ENCODE peak calls at places on chromosomes 6 and 20, in seven cellular contexts. T, S, U, X, B, R and L are unnamed samples.

GRCh38 chr20:57434390-57434700 is 43.1 kb downstream of the RBM38 start:
- DNase-seq in T (peak; percentile 85), S (no peak), U (no peak), X (peak; percentile 36), B (no peak), R (no peak), L (no peak)

GRCh38 chr6:10598084-10598960 is 77.2 kb downstream of the GCNT2 start:
- DNase-seq in T (no peak), S (no peak), U (no peak), X (no peak), B (no peak), R (no peak), L (no peak)

GRCh38 chr6:150336299-150336698 is 32.5 kb upstream of the IYD start:
- DNase-seq in T (no peak), S (no peak), U (no peak), X (peak; percentile 45), B (no peak), R (no peak), L (no peak)

GRCh38 chr20:37521091-37521771 is at the start of gene NNAT:
- DNase-seq in T (no peak), S (no peak), U (no peak), X (no peak), B (no peak), R (peak; percentile 17), L (no peak)

GRCh38 chr6:35640017-35640664 is 48.6 kb downstream of the FKBP5 start:
- DNase-seq in T (no peak), S (no peak), U (no peak), X (no peak), B (no peak), R (no peak), L (no peak)

GRCh38 chr6:136309729-136310311 is 20.2 kb upstream of the BCLAF1 start:
- DNase-seq in T (no peak), S (no peak), U (no peak), X (no peak), B (no peak), R (no peak), L (no peak)

GRCh38 chr6:144321839-144322591 is 36.9 kb downstream of the UTRN start:
- DNase-seq in T (no peak), S (no peak), U (no peak), X (peak; percentile 20), B (no peak), R (no peak), L (no peak)

GRCh38 chr6:118663993-118664985 is 12.9 kb upstream of the CEP85L start:
- DNase-seq in T (no peak), S (no peak), U (no peak), X (no peak), B (no peak), R (no peak), L (no peak)

GRCh38 chr20:41136336-41136694 is 1.0 kb upstream of the PLCG1 start:
- DNase-seq in T (no peak), S (no peak), U (no peak), X (no peak), B (no peak), R (no peak), L (no peak)

GRCh38 chr6:5471637-5472430 is 210.5 kb downstream of the FARS2 start:
- DNase-seq in T (no peak), S (no peak), U (no peak), X (peak; percentile 95), B (no peak), R (no peak), L (no peak)

GRCh38 chr6:135319819-135320218 is 138.7 kb downstream of the MYB start:
- DNase-seq in T (no peak), S (no peak), U (no peak), X (no peak), B (no peak), R (no peak), L (no peak)

GRCh38 chr20:51385941-51386530 is 156.5 kb downstream of the NFATC2 start:
- DNase-seq in T (peak; percentile 74), S (no peak), U (peak; percentile 32), X (peak; percentile 66), B (peak; percentile 39), R (peak; percentile 62), L (peak; percentile 18)

GRCh38 chr20:32672982-32673727 is 586 bp downstream of the C20orf203 start:
- DNase-seq in T (peak; percentile 87), S (no peak), U (no peak), X (no peak), B (no peak), R (no peak), L (no peak)

GRCh38 chr6:125858427-125859320 is 67.9 kb downstream of the NCOA7 start:
- DNase-seq in T (no peak), S (no peak), U (no peak), X (peak; percentile 83), B (peak; percentile 18), R (peak; percentile 76), L (no peak)

GRCh38 chr6:108896111-108896661 is 48.0 kb downstream of the ARMC2 start:
- DNase-seq in T (no peak), S (no peak), U (no peak), X (no peak), B (no peak), R (peak; percentile 94), L (no peak)

GRCh38 chr6:36223706-36224105 is 27.2 kb downstream of the BRPF3 start:
- DNase-seq in T (no peak), S (no peak), U (no peak), X (no peak), B (no peak), R (peak; percentile 22), L (no peak)

GRCh38 chr6:43247115-43247999 is 4.1 kb downstream of the TTBK1 start:
- DNase-seq in T (peak; percentile 97), S (peak; percentile 78), U (peak; percentile 84), X (peak; percentile 94), B (no peak), R (peak; percentile 52), L (peak; percentile 67)

GRCh38 chr6:155330922-155331321 is 16.6 kb upstream of the TFB1M start:
- DNase-seq in T (no peak), S (no peak), U (no peak), X (no peak), B (no peak), R (no peak), L (no peak)

GRCh38 chr6:144721232-144721631 is 436.1 kb downstream of the UTRN start:
- DNase-seq in T (no peak), S (no peak), U (no peak), X (no peak), B (no peak), R (no peak), L (no peak)

GRCh38 chr20:47204746-47205122 is 151.8 kb downstream of the ZMYND8 start:
- DNase-seq in T (peak; percentile 6), S (no peak), U (no peak), X (no peak), B (no peak), R (no peak), L (no peak)

GRCh38 chr20:47730744-47731143 is 54.5 kb downstream of the SULF2 start:
- DNase-seq in T (no peak), S (no peak), U (no peak), X (no peak), B (no peak), R (no peak), L (no peak)

GRCh38 chr6:34021839-34022190 is 124.1 kb downstream of the GRM4 start:
- DNase-seq in T (no peak), S (no peak), U (no peak), X (no peak), B (no peak), R (no peak), L (no peak)

GRCh38 chr6:74940211-74940610 is 265.6 kb downstream of the COL12A1 start:
- DNase-seq in T (no peak), S (no peak), U (no peak), X (no peak), B (no peak), R (no peak), L (no peak)

GRCh38 chr6:33323623-33323948 is 6.0 kb upstream of the ZBTB22 start:
- DNase-seq in T (peak; percentile 87), S (no peak), U (no peak), X (no peak), B (no peak), R (no peak), L (no peak)

GRCh38 chr6:53557005-53557715 is 12.3 kb upstream of the GCLC start:
- DNase-seq in T (no peak), S (no peak), U (no peak), X (no peak), B (no peak), R (no peak), L (no peak)
- H3K9me3 ChIP-seq in T (no peaks in the 10 kb centered on the region), S (peaks cover 18% of the 10 kb centered on the region), U (no peaks in the 10 kb centered on the region), X (peaks cover 43% of the 10 kb centered on the region), B (peaks cover 40% of the 10 kb centered on the region), R (no peaks in the 10 kb centered on the region), L (no peaks in the 10 kb centered on the region)

DNA sequence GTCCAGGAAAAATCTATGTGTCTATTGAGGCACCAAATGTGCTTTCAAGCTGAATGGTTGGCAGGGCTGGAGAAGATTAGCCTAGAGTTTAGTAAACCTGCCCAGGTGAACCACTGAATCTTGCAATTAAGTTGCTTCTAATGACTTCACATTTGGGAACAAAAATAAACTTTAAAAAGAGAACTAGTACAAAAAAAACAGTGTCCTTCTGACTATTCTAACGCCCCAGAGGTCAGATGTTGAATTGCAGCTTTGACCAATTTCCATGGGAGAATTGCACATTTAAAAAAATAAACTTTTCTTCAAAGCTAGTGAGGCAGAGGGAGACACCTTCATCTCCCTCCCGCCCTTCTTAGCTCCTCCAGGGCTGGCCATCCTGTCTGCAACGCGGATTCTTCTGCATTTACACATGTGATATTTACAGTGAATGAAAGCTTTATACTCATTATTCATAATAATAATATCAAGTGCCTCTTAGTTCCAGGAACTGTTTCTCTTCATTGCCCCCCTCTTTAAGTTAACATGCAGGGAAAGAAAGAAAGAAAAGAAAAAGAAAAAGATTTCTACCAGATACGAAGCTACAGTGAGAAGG is 270.2 kb downstream of the SMOC2 start:
- DNase-seq in T (no peak), S (no peak), U (no peak), X (no peak), B (no peak), R (peak; percentile 11), L (no peak)
- H3K9me3 ChIP-seq in T (no peaks in the 10 kb centered on the region), S (no peaks in the 10 kb centered on the region), U (no peaks in the 10 kb centered on the region), X (no peaks in the 10 kb centered on the region), B (no peaks in the 10 kb centered on the region), R (no peaks in the 10 kb centered on the region), L (no peaks in the 10 kb centered on the region)

DNA sequence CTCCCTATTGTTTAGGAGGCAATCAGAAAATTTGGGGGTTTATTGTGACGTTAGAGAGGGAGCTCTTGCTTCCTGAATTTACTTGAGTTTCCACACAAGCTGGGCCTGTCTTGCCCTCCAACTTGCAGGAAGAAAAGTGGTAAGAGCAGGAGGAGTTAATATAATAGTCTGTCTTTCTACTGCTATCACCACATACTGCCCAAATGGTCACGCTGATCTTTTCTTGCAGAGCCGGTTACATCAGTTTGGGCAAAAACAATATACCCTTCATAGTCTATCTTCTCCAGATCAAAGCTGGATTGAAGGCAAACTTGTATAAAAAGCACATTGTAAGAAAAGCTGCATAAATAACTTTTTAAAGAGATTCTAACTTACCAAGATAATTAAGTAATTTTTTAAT is 46.3 kb upstream of the ECHDC1 start:
- DNase-seq in T (no peak), S (no peak), U (no peak), X (no peak), B (no peak), R (no peak), L (no peak)
- H3K9me3 ChIP-seq in T (no peaks in the 10 kb centered on the region), S (no peaks in the 10 kb centered on the region), U (no peaks in the 10 kb centered on the region), X (no peaks in the 10 kb centered on the region), B (no peaks in the 10 kb centered on the region), R (no peaks in the 10 kb centered on the region), L (no peaks in the 10 kb centered on the region)

DNA sequence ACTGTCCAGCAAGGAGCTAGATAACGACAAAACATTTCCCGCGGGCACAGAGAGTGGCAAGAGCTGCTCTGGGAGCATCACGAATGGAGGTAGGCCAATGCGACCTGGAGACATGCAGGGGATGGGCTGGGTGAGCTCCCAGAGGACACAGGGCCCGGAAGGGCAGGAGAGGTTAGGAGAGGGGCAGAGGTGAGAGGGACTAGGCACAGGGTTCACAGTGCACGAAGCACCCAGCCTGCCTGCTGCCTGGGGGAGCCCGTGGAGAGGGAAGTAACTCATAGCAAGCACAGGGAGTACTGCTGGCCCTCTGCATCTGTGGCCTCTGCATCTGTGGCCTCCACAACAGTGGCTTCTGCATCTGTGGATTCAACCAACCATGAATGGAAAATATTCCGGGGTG is 126.5 kb downstream of the HUS1B start:
- DNase-seq in T (no peak), S (no peak), U (no peak), X (no peak), B (no peak), R (no peak), L (no peak)
- H3K9me3 ChIP-seq in T (no peaks in the 10 kb centered on the region), S (no peaks in the 10 kb centered on the region), U (no peaks in the 10 kb centered on the region), X (no peaks in the 10 kb centered on the region), B (no peaks in the 10 kb centered on the region), R (no peaks in the 10 kb centered on the region), L (no peaks in the 10 kb centered on the region)